ENCODE peak calls at places on chromosomes 5 and 9, in ten cellular contexts. B, M, V, L, R, T, I, D, E and U are unnamed samples.
A peak's percentile ranks its signal among the peaks of the same experiment; 100 is the strongest.

GRCh38 chr5:142404046-142404477 is 79.2 kb upstream of the SPRY4 start:
- DNase-seq in R (no peak), M (no peak), L (no peak), B (no peak), V (no peak), I (no peak), D (no peak), T (no peak), E (no peak), U (no peak)

GRCh38 chr5:73454379-73455036 is 5.9 kb upstream of the FOXD1 start:
- DNase-seq in M (no peak), V (peak; percentile 77), R (peak; percentile 59), I (peak; percentile 66), D (peak; percentile 83), B (peak; percentile 49), E (no peak), T (no peak), L (peak; percentile 52), U (no peak)

GRCh38 chr9:137136926-137137607 is 1.9 kb upstream of the GRIN1 start:
- DNase-seq in T (no peak), I (no peak), D (no peak), E (no peak), R (no peak), B (no peak), M (no peak), L (no peak), V (no peak), U (no peak)

GRCh38 chr5:168211245-168211644 is 80.2 kb upstream of the WWC1 start:
- DNase-seq in T (no peak), M (no peak), I (no peak), D (no peak), E (no peak), B (no peak), R (no peak), V (no peak), L (no peak), U (no peak)

GRCh38 chr5:55856511-55857246 is 5.5 kb downstream of the IL31RA start:
- DNase-seq in D (no peak), B (no peak), E (no peak), V (no peak), I (peak; percentile 18), M (no peak), L (no peak), T (no peak), R (no peak), U (no peak)

GRCh38 chr9:96651626-96652025 is 3.5 kb downstream of the PRXL2C start:
- DNase-seq in T (no peak), E (peak; percentile 16), B (no peak), I (peak; percentile 31), R (no peak), M (no peak), D (no peak), L (peak; percentile 48), V (no peak), U (no peak)

GRCh38 chr9:116378873-116379272 is 225.3 kb downstream of the PAPPA start:
- DNase-seq in V (no peak), L (no peak), T (no peak), B (no peak), I (no peak), E (no peak), R (no peak), D (no peak), M (no peak), U (no peak)

GRCh38 chr5:98933446-98934072 is 4.8 kb upstream of the CHD1 start:
- DNase-seq in R (no peak), B (no peak), I (no peak), E (no peak), M (no peak), T (peak; percentile 59), D (no peak), L (no peak), V (no peak), U (no peak)

GRCh38 chr9:136994180-136994884 is 2.0 kb downstream of the CLIC3 start:
- DNase-seq in D (no peak), M (no peak), T (no peak), E (no peak), V (no peak), I (no peak), L (no peak), R (no peak), B (no peak), U (no peak)

GRCh38 chr9:100125236-100125635 is 26.2 kb downstream of the INVS start:
- DNase-seq in D (no peak), T (no peak), I (no peak), R (no peak), L (no peak), B (no peak), M (no peak), E (no peak), V (no peak), U (no peak)

GRCh38 chr9:78821126-78821822 is 524.3 kb downstream of the PSAT1 start:
- DNase-seq in D (no peak), V (no peak), E (no peak), B (no peak), R (no peak), M (no peak), I (peak; percentile 55), T (no peak), L (peak; percentile 55), U (no peak)

GRCh38 chr9:94097788-94098413 is 13.6 kb downstream of the PTPDC1 start:
- DNase-seq in L (no peak), E (no peak), B (no peak), D (peak; percentile 60), I (no peak), M (no peak), R (no peak), T (no peak), V (no peak), U (no peak)

DNA sequence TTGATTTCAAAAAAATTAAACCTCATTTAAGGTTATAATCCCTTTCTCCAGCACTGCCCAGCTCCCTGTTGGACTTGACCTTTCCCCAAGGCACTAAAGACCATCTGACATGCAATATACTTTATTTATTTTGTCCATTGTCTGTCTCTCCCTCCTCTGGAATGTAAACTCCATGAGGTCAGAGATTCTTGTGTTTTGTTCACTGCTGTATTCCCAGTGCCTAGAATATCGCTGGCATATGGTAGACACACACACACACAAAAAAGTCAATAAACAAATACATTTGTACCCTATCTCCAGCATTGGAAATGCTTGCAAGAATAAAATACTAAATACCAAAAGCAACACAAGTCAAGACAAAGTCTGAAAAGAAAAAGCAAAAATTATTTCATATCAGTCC is 17.3 kb upstream of the ARSB start:
- DNase-seq in D (no peak), T (no peak), M (no peak), B (no peak), I (no peak), V (no peak), R (no peak), E (no peak), L (no peak), U (no peak)
- H3K27ac ChIP-seq in D (peak overlapping the region; percentile 78), T (no peak overlapping the region), M (no peak overlapping the region), B (no peak overlapping the region), I (no peak overlapping the region), V (no peak overlapping the region), R (no peak overlapping the region), E (no peak overlapping the region), L (peak overlapping the region; percentile 55), U (no peak overlapping the region)

GRCh38 chr5:78530342-78531096 is 118.1 kb downstream of the LHFPL2 start:
- DNase-seq in B (no peak), E (no peak), T (no peak), D (no peak), L (no peak), R (no peak), V (no peak), I (peak; percentile 87), M (no peak), U (no peak)

GRCh38 chr5:78523314-78524193 is 125.0 kb downstream of the LHFPL2 start:
- DNase-seq in M (no peak), E (no peak), D (no peak), L (no peak), T (no peak), R (no peak), B (no peak), I (peak; percentile 98), V (no peak), U (no peak)

GRCh38 chr5:78527925-78528324 is 120.6 kb downstream of the LHFPL2 start:
- DNase-seq in R (no peak), D (no peak), L (no peak), B (no peak), M (no peak), E (no peak), T (no peak), V (no peak), I (peak; percentile 57), U (no peak)

GRCh38 chr5:78526049-78526525 is 122.5 kb downstream of the LHFPL2 start:
- DNase-seq in R (no peak), M (no peak), E (no peak), T (peak; percentile 48), B (no peak), D (no peak), I (peak; percentile 93), L (no peak), V (no peak), U (no peak)

GRCh38 chr5:78527054-78527884 is 121.3 kb downstream of the LHFPL2 start:
- DNase-seq in B (no peak), R (peak; percentile 56), I (peak; percentile 99), D (no peak), L (no peak), T (no peak), M (no peak), E (no peak), V (no peak), U (no peak)
- TF ChIP-seq POLR2AphosphoS5 in B (peak; percentile 61), R (peak; percentile 69), I (peak; percentile 43), D (peak; percentile 90), L (no peak), T (no peak), M (peak; percentile 58), E (no peak), V (no peak), U (no peak)

GRCh38 chr5:52808316-52808901 is 20.7 kb downstream of the ITGA1 start:
- DNase-seq in E (no peak), L (no peak), M (no peak), T (no peak), B (no peak), V (no peak), I (no peak), R (no peak), D (no peak), U (no peak)
- H3K27ac ChIP-seq in E (no peak overlapping the region), L (no peak overlapping the region), M (no peak overlapping the region), T (no peak overlapping the region), B (peak overlapping the region; percentile 64), V (no peak overlapping the region), I (no peak overlapping the region), R (peak overlapping the region; percentile 91), D (peak overlapping the region; percentile 76), U (no peak overlapping the region)

GRCh38 chr5:30879887-30880286 is 313.6 kb upstream of the CDH6 start:
- DNase-seq in L (no peak), M (no peak), B (no peak), E (no peak), T (no peak), V (no peak), D (no peak), R (no peak), I (no peak), U (no peak)
- TF ChIP-seq POLR2AphosphoS5 in L (no peak), M (no peak), B (no peak), E (no peak), T (no peak), V (no peak), D (no peak), R (no peak), I (no peak), U (no peak)

GRCh38 chr9:125743687-125744428 is 3.3 kb upstream of the PBX3 start:
- DNase-seq in V (no peak), E (no peak), D (no peak), L (no peak), R (no peak), I (no peak), B (no peak), T (no peak), M (no peak), U (no peak)
- H3K27ac ChIP-seq in V (no peak overlapping the region), E (no peak overlapping the region), D (no peak overlapping the region), L (peak overlapping the region; percentile 72), R (no peak overlapping the region), I (no peak overlapping the region), B (no peak overlapping the region), T (no peak overlapping the region), M (no peak overlapping the region), U (no peak overlapping the region)